ENCODE peak calls at places on chromosomes 2 and 18, in seven cellular contexts. V, U, Q, L, K, B and D are unnamed samples.

GRCh38 chr2:221792971-221793670 is 221.0 kb upstream of the EPHA4 start:
- DNase-seq in K (no peak), Q (no peak), L (no peak), U (no peak), V (no peak), B (no peak), D (no peak)

GRCh38 chr2:172615862-172616261 is 60.0 kb downstream of the PDK1 start:
- DNase-seq in Q (no peak), V (no peak), L (no peak), B (no peak), U (no peak), K (no peak), D (no peak)

GRCh38 chr2:108967757-108968156 is 21.3 kb downstream of the EDAR start:
- DNase-seq in L (no peak), U (no peak), V (no peak), Q (no peak), K (peak; percentile 43), B (no peak), D (no peak)

GRCh38 chr18:78517973-78518372 is 461.6 kb upstream of the SALL3 start:
- DNase-seq in L (no peak), Q (no peak), V (no peak), B (no peak), U (no peak), K (peak; percentile 3), D (no peak)

GRCh38 chr2:68193144-68193543 is 35.5 kb downstream of the PNO1 start:
- DNase-seq in K (no peak), U (no peak), B (no peak), L (no peak), V (no peak), Q (no peak), D (no peak)

GRCh38 chr2:25301453-25302352 is 40.0 kb downstream of the DNMT3A start:
- DNase-seq in K (no peak), L (peak; percentile 96), Q (peak; percentile 50), V (peak; percentile 30), B (no peak), U (no peak), D (peak; percentile 94)

GRCh38 chr2:163610817-163611556 is 124.8 kb downstream of the FIGN start:
- DNase-seq in V (no peak), U (no peak), K (peak; percentile 67), L (no peak), B (no peak), Q (no peak), D (no peak)

GRCh38 chr2:150296795-150297546 is 190.5 kb downstream of the RND3 start:
- DNase-seq in U (no peak), V (no peak), K (no peak), Q (peak; percentile 44), B (no peak), L (peak; percentile 86), D (no peak)

GRCh38 chr2:240233891-240234502 is 93.5 kb upstream of the OTOS start:
- DNase-seq in L (no peak), V (no peak), K (no peak), U (no peak), Q (no peak), B (no peak), D (no peak)